ENCODE peak calls at places on chromosome X, in nine cellular contexts. L, J, B, V, E, M, D, C and X are unnamed samples.

GRCh38 chrX:125680366-125680765 is 360.7 kb downstream of the TEX13C start:
- DNase-seq in M (no peak), C (no peak), V (no peak), E (no peak), L (no peak), D (no peak), J (no peak), B (no peak), X (no peak)

GRCh38 chrX:13699183-13699826 is 10.4 kb downstream of the RAB9A start:
- DNase-seq in J (peak), L (no peak), E (peak), C (no peak), V (no peak), B (no peak), D (no peak), M (peak), X (peak)

GRCh38 chrX:152137771-152138387 is 498 bp downstream of the MAGEA10 start:
- DNase-seq in L (no peak), E (no peak), C (no peak), B (no peak), D (no peak), V (no peak), M (no peak), J (no peak), X (no peak)

GRCh38 chrX:21766101-21766500 is 8.2 kb upstream of the SMPX start:
- DNase-seq in E (no peak), C (no peak), B (no peak), M (no peak), D (no peak), V (no peak), L (no peak), J (no peak), X (no peak)

GRCh38 chrX:56564921-56565861 is 1.8 kb downstream of the UBQLN2 start:
- DNase-seq in E (no peak), J (no peak), D (peak), L (no peak), V (no peak), C (no peak), M (no peak), B (no peak), X (peak)

GRCh38 chrX:125005863-125006262 is 313.8 kb upstream of the TEX13C start:
- DNase-seq in V (no peak), B (no peak), J (no peak), D (no peak), L (no peak), C (no peak), E (no peak), M (no peak), X (no peak)

GRCh38 chrX:16989750-16990149 is 43.3 kb downstream of the REPS2 start:
- DNase-seq in C (no peak), D (no peak), B (no peak), M (no peak), L (no peak), J (no peak), E (no peak), V (no peak), X (no peak)

GRCh38 chrX:675279-675886 is 44.8 kb downstream of the SHOX start:
- DNase-seq in C (no peak), J (no peak), V (no peak), E (no peak), D (no peak), M (no peak), B (no peak), L (no peak), X (no peak)

GRCh38 chrX:72046447-72046846 is 85.3 kb downstream of the RTL5 start:
- DNase-seq in V (no peak), M (no peak), J (no peak), E (no peak), C (no peak), B (no peak), D (no peak), L (peak), X (no peak)

GRCh38 chrX:7432901-7433300 is 284.9 kb upstream of the PUDP start:
- DNase-seq in J (no peak), V (no peak), C (no peak), M (no peak), B (no peak), E (no peak), D (no peak), L (no peak), X (no peak)

GRCh38 chrX:41108007-41108683 is 22.9 kb downstream of the USP9X start:
- DNase-seq in J (no peak), V (no peak), B (no peak), C (no peak), E (no peak), D (no peak), M (no peak), L (no peak), X (no peak)

GRCh38 chrX:130213376-130213775 is 41.6 kb downstream of the RAB33A start:
- DNase-seq in D (no peak), B (no peak), C (no peak), E (no peak), L (no peak), J (no peak), M (no peak), V (no peak), X (no peak)

GRCh38 chrX:133892337-133892736 is 93.1 kb downstream of the GPC3 start:
- DNase-seq in J (peak), L (no peak), C (no peak), E (no peak), B (no peak), M (no peak), V (no peak), D (no peak), X (no peak)

GRCh38 chrX:63932006-63932405 is 147.0 kb upstream of the ARHGEF9 start:
- DNase-seq in J (no peak), V (no peak), D (no peak), C (no peak), L (no peak), B (no peak), E (no peak), M (no peak), X (no peak)
- TF ChIP-seq CTCF in J (no peak), V (no peak), D (no peak), C (no peak), L (no peak), B (no peak), E (no peak), M (no peak), X (no peak)

GRCh38 chrX:15343075-15343476 is 7.8 kb upstream of the PIGA start:
- DNase-seq in D (peak), C (peak), J (peak), E (no peak), L (no peak), B (peak), M (no peak), V (no peak), X (no peak)
- TF ChIP-seq CTCF in D (no peak), C (no peak), J (no peak), E (no peak), L (no peak), B (no peak), M (no peak), V (no peak), X (no peak)

DNA sequence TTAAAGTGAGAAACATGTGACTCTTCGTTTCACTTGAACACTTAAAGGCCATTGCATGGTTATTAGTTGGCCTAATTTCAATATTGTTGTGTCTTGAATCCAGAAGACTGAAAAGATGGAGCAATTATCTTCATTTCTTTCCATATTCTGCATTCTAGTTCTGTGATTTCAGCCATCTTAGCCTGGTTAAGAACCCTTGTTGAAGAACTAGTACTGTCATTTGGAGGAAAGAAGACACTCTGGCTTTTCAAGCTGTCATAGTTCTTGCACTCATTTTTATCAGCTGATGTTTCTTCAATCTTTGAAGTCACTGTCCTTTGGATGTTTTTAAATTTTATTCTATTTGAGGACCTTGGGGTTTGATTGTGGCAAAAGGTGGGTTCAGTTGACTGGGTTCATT is 81.6 kb downstream of the MTMR8 start:
- DNase-seq in L (no peak), E (no peak), D (no peak), M (no peak), J (no peak), V (no peak), B (no peak), C (no peak), X (no peak)
- TF ChIP-seq CTCF in L (no peak), E (no peak), D (no peak), M (no peak), J (no peak), V (no peak), B (no peak), C (no peak), X (no peak)

DNA sequence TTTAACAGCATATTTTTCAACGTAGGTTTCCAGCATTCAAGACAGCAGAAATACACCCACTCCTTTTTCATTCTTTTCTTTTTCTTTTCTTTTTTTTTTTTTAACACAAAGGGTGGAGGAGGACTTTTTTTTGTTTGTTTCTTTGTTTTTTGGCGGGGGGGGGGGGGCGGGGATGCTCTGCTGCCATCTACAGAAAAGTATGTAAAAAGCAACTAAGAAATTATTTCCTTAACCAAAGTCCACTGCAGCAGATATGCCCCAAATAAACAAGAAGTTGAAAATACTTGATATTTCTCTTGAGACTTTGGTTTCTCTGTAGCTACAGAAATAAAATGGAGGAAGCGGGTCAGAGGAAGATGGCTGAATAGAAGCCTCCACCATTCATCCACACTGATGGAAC is 63.2 kb upstream of the PBDC1 start:
- DNase-seq in V (no peak), C (no peak), E (no peak), L (no peak), M (no peak), B (no peak), J (no peak), D (no peak), X (no peak)
- TF ChIP-seq CTCF in V (no peak), C (no peak), E (no peak), L (no peak), M (no peak), B (no peak), J (no peak), D (no peak), X (no peak)

GRCh38 chrX:129116651-129117050 is 406.6 kb downstream of the SMARCA1 start:
- DNase-seq in L (no peak), E (no peak), M (no peak), V (no peak), D (no peak), C (no peak), J (no peak), B (no peak), X (no peak)

GRCh38 chrX:129115935-129116334 is 407.4 kb downstream of the SMARCA1 start:
- DNase-seq in L (no peak), E (no peak), M (no peak), B (no peak), D (no peak), V (no peak), C (no peak), J (no peak), X (no peak)

DNA sequence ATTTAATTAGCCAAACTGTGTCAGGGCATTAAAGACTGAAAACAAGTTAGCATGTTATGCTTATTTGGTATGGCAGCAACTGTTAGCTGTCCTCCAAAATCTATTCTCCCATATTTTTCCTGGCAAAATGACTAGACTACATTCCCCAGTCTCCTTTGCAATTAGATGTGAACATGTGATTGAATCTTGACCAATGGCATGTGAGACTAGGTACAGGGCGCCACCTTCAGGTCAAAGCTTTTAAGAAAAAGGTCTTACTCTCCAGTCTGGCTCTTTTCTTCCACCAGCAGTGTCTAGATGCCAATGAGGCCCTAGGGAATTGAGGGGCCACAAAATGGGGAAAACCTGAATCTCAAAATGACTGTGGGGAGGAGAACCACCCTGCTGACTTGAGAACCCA is 408.2 kb downstream of the SMARCA1 start:
- DNase-seq in C (no peak), L (peak), D (peak), V (no peak), B (no peak), E (no peak), M (peak), J (peak), X (peak)
- TF ChIP-seq CTCF in C (no peak), L (peak), D (peak), V (no peak), B (no peak), E (peak), M (peak), J (peak), X (no peak)

GRCh38 chrX:6371353-6371752 is 142.7 kb upstream of the NLGN4X start:
- DNase-seq in L (no peak), M (no peak), B (no peak), C (no peak), V (no peak), J (no peak), E (no peak), D (no peak), X (no peak)
- TF ChIP-seq CTCF in L (no peak), M (no peak), B (no peak), C (no peak), V (no peak), J (no peak), E (no peak), D (no peak), X (no peak)

GRCh38 chrX:64885850-64886249 is 90.4 kb downstream of the ZC4H2 start:
- DNase-seq in J (no peak), D (peak), V (no peak), B (no peak), L (no peak), E (no peak), M (no peak), C (no peak), X (peak)
- TF ChIP-seq CTCF in J (no peak), D (no peak), V (no peak), B (peak), L (peak), E (peak), M (peak), C (no peak), X (no peak)

DNA sequence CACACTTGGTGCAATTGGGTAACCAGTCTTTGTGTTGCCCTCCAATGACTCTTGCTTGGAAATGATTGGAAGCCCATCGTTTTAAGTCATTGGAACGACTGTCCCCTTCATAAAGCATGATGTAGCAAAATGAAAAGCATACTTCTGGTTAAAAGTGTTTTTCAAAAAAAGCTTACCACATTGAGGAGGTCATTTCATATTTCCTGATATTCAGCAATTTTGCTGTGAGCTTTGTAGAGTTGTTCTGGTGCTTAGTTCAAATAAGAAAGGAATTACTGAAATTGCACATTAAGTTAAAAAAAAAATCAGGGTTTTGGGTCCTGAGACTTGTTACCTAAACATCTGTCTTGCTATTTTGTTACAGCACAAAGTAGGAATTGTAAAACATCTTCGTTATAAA is 51.8 kb downstream of the TBL1X start:
- DNase-seq in J (no peak), M (no peak), L (no peak), V (no peak), E (no peak), C (no peak), B (no peak), D (no peak), X (no peak)
- TF ChIP-seq CTCF in J (no peak), M (no peak), L (no peak), V (no peak), E (no peak), C (no peak), B (no peak), D (no peak), X (no peak)

DNA sequence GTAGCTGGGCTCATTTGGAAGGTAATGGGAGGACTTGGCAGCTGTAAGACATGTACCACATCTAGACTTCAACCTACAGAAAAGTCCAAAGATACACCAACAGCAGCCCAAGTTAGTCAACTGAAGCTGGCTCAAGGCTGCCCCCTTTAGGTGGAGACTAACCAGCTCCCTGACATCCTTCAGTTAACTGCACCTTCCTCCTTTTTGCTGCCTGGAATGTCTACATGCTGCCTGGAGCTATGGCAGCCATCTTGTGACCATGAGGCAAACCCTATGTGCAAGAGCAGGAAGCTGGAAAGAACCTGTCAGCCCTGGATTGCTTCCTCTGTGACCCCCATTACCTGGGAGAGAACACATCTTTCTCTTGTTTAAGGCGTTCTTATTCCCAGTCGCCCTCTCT is 25.8 kb downstream of the ARSD start:
- DNase-seq in L (no peak), E (no peak), J (no peak), M (no peak), V (no peak), C (no peak), D (peak), B (no peak), X (no peak)
- TF ChIP-seq CTCF in L (no peak), E (no peak), J (no peak), M (no peak), V (no peak), C (no peak), D (no peak), B (no peak), X (no peak)

GRCh38 chrX:80290834-80291233 is 129.4 kb upstream of the TENT5D start:
- DNase-seq in L (no peak), C (no peak), E (no peak), M (no peak), J (no peak), V (no peak), B (no peak), D (no peak), X (no peak)

GRCh38 chrX:80282535-80282934 is 137.7 kb upstream of the TENT5D start:
- DNase-seq in M (no peak), J (no peak), C (no peak), V (no peak), D (no peak), L (no peak), E (no peak), B (no peak), X (no peak)

DNA sequence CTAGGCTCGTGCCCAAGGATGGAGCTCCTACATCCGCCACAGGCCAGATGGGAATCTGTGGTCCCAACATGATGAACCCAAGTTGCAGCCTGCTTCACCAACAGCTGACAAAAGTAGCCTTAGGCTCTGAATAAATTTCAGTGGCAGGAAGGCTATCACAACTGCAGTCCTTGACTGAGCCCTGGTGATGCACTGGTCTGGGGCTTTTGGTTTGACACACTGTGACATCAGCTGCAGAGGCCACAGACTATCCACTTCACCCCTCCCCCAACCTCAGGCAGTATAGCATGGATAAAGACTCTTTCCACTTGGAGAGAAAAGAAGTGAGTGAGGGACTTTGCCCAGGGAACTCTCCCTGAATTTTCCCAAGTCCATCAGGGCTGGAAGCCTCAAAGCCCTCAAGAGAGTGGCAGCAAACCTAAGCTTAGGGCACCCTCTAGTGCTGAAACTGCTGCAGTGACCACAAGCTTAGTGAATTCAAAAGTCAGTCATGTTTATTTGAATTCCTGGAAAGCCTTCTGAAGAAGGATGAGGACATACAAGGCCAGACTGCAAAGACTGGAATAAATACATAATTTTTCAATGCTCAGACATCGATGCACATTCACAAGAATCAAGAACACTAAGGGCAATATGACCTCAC is 135.0 kb upstream of the TENT5D start:
- DNase-seq in C (no peak), L (no peak), M (peak), V (no peak), D (peak), J (peak), E (no peak), B (peak), X (peak)
- TF ChIP-seq CTCF in C (no peak), L (peak), M (peak), V (no peak), D (peak), J (no peak), E (no peak), B (no peak), X (no peak)